ENCODE peak calls at places on chromosomes 12 and 14, in seven cellular contexts. One of them, this sample, is unnamed.
A peak's percentile ranks its signal among the peaks of the same experiment; 100 is the strongest.

GRCh38 chr12:115044073-115044472 is 360.1 kb upstream of the TBX3 start:
- DNase-seq in GM13977: no peak
- DNase-seq in lung: no peak
- DNase-seq in GM06990: no peak
- DNase-seq in cardiac muscle cell: no peak
- DNase-seq in endothelial cell: no peak
- DNase-seq in glutamatergic neuron: no peak
- DNase-seq in this sample: no peak

GRCh38 chr12:20865873-20866272 is 55.4 kb downstream of the SLCO1B3 start:
- DNase-seq in GM13977: no peak
- DNase-seq in endothelial cell: no peak
- DNase-seq in cardiac muscle cell: no peak
- DNase-seq in GM06990: no peak
- DNase-seq in glutamatergic neuron: no peak
- DNase-seq in lung: no peak
- DNase-seq in this sample: no peak

GRCh38 chr14:61178226-61179060 is 102.7 kb downstream of the TMEM30B start:
- DNase-seq in endothelial cell: no peak
- DNase-seq in glutamatergic neuron: no peak
- DNase-seq in GM13977: no peak
- DNase-seq in cardiac muscle cell: no peak
- DNase-seq in GM06990: peak; percentile 7
- DNase-seq in lung: no peak
- DNase-seq in this sample: no peak

GRCh38 chr14:72515779-72516770 is 377.8 kb downstream of the DPF3 start:
- DNase-seq in endothelial cell: no peak
- DNase-seq in lung: no peak
- DNase-seq in GM13977: no peak
- DNase-seq in GM06990: no peak
- DNase-seq in cardiac muscle cell: peak; percentile 47
- DNase-seq in glutamatergic neuron: no peak
- DNase-seq in this sample: no peak

GRCh38 chr14:31243860-31244259 is 36.3 kb upstream of the HECTD1 start:
- DNase-seq in GM13977: no peak
- DNase-seq in cardiac muscle cell: no peak
- DNase-seq in GM06990: no peak
- DNase-seq in endothelial cell: no peak
- DNase-seq in lung: peak; percentile 46
- DNase-seq in glutamatergic neuron: no peak
- DNase-seq in this sample: no peak

GRCh38 chr12:123258593-123258992 is 13.1 kb downstream of the CDK2AP1 start:
- DNase-seq in GM06990: no peak
- DNase-seq in glutamatergic neuron: no peak
- DNase-seq in GM13977: no peak
- DNase-seq in cardiac muscle cell: no peak
- DNase-seq in endothelial cell: no peak
- DNase-seq in lung: no peak
- DNase-seq in this sample: no peak

GRCh38 chr14:55077691-55078151 is 26.3 kb downstream of the MAPK1IP1L start:
- DNase-seq in glutamatergic neuron: no peak
- DNase-seq in cardiac muscle cell: no peak
- DNase-seq in GM13977: no peak
- DNase-seq in lung: peak; percentile 80
- DNase-seq in endothelial cell: no peak
- DNase-seq in GM06990: no peak
- DNase-seq in this sample: peak; percentile 20

GRCh38 chr12:13594731-13595514 is 386.5 kb downstream of the GRIN2B start:
- DNase-seq in lung: no peak
- DNase-seq in glutamatergic neuron: no peak
- DNase-seq in GM13977: no peak
- DNase-seq in cardiac muscle cell: no peak
- DNase-seq in GM06990: no peak
- DNase-seq in endothelial cell: no peak
- DNase-seq in this sample: no peak

DNA sequence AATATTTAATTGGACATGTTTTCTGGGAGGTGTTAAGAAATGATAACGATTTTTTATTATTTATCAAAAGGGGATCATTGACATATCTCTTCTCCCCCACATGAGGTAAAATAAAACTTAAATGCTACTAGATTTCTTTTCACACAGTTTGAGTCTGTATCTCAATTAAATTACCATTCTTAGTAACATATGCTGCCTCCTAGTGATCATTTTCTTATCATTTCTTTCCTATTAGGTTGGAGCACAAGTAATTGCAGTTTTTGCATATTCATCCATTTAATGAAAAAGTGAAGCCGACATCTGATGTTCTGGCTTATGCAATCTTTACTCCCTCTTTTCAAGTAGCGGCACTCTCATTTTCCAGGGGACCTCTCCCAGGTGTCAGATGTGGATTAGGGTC is 24.9 kb downstream of the PUS7L start:
- DNase-seq in GM13977: no peak
- DNase-seq in cardiac muscle cell: no peak
- DNase-seq in endothelial cell: no peak
- DNase-seq in lung: no peak
- DNase-seq in GM06990: no peak
- DNase-seq in glutamatergic neuron: no peak
- DNase-seq in this sample: no peak
- TF ChIP-seq CTCF in GM13977: no peak
- TF ChIP-seq CTCF in cardiac muscle cell: peak; percentile 1
- TF ChIP-seq CTCF in endothelial cell: no peak
- TF ChIP-seq CTCF in lung: no peak
- TF ChIP-seq CTCF in GM06990: no peak
- TF ChIP-seq CTCF in glutamatergic neuron: no peak
- TF ChIP-seq CTCF in this sample: no peak

DNA sequence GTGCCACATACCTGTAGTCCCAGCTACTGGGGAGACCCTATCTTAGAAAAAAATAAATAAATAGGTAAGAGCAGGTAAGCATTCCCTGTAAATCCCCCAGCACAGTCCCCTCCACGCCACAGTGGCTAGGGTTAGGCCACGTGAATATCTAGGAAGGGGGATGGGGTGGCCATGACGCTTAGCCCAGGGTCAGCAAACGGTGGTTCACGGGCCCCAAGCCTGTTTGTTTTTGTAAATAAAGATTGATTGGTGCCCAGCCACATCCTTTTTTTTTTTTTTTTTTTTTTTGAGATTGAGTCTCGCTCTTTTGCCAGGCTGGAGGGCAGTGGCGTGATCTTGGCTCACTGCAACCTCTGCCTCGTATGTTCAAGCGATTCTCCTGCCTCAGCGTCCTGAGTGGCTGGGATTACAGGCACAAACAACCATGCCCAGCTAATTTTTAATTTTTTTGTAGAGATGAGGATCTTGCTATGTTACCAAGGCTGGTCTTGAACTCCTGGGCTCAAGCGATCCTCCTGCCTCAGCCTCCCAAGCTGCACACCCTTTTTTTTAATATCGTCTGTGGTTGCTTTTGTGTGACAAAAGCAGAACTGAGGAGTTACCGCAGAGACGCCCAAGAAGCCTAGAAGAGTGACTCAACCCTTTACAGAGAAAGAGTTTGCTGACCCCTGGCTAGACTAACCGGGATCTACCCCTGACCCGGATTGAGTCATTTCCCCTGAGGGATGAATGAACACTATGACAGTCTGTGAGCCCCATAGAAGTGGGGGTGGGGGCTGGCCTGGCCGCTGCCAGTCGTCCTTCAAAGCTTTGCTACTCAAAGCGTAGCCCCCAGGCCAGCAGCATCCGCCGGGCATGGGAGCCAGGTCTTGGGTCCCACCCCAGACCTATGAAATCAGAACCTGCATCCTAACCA is 113.7 kb upstream of the NCOR2 start:
- DNase-seq in GM13977: peak; percentile 84
- DNase-seq in cardiac muscle cell: no peak
- DNase-seq in lung: no peak
- DNase-seq in endothelial cell: no peak
- DNase-seq in GM06990: peak; percentile 69
- DNase-seq in glutamatergic neuron: no peak
- DNase-seq in this sample: no peak
- TF ChIP-seq CTCF in GM13977: peak; percentile 35
- TF ChIP-seq CTCF in cardiac muscle cell: peak; percentile 25
- TF ChIP-seq CTCF in lung: no peak
- TF ChIP-seq CTCF in endothelial cell: no peak
- TF ChIP-seq CTCF in GM06990: peak; percentile 32
- TF ChIP-seq CTCF in glutamatergic neuron: no peak
- TF ChIP-seq CTCF in this sample: no peak

GRCh38 chr14:51160871-51161270 is 66.0 kb upstream of the TRIM9 start:
- DNase-seq in GM13977: no peak
- DNase-seq in glutamatergic neuron: no peak
- DNase-seq in lung: no peak
- DNase-seq in GM06990: no peak
- DNase-seq in cardiac muscle cell: no peak
- DNase-seq in endothelial cell: no peak
- DNase-seq in this sample: no peak

GRCh38 chr14:51155331-51155730 is 60.4 kb upstream of the TRIM9 start:
- DNase-seq in cardiac muscle cell: no peak
- DNase-seq in lung: no peak
- DNase-seq in glutamatergic neuron: no peak
- DNase-seq in endothelial cell: no peak
- DNase-seq in GM06990: no peak
- DNase-seq in GM13977: no peak
- DNase-seq in this sample: no peak

DNA sequence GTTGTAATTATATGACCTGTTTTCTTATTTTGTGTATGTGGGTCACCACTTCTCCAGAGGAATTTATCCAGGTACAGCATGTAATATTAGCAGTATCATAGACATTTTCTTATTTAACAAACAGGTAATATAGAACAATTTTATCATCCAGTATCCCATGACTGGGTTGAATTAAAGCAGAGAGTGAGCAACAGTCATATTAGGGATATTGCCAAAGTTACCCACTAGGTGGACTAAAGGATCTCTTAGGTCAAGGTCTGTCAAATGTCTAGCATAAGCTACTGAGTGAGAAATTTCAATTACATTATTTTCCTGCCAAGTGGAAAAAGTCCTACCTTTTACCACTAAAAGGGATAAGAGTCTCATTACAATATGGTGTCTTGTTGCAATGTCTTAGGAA is 62.1 kb upstream of the TRIM9 start:
- DNase-seq in glutamatergic neuron: no peak
- DNase-seq in GM06990: no peak
- DNase-seq in lung: no peak
- DNase-seq in endothelial cell: no peak
- DNase-seq in cardiac muscle cell: peak; percentile 27
- DNase-seq in GM13977: peak; percentile 27
- DNase-seq in this sample: no peak
- TF ChIP-seq CTCF in glutamatergic neuron: peak; percentile 60
- TF ChIP-seq CTCF in GM06990: peak; percentile 48
- TF ChIP-seq CTCF in lung: no peak
- TF ChIP-seq CTCF in endothelial cell: peak; percentile 58
- TF ChIP-seq CTCF in cardiac muscle cell: peak; percentile 64
- TF ChIP-seq CTCF in GM13977: peak; percentile 56
- TF ChIP-seq CTCF in this sample: peak; percentile 58

GRCh38 chr14:20907214-20907613 is 16.0 kb downstream of the RNASE3 start:
- DNase-seq in lung: no peak
- DNase-seq in endothelial cell: no peak
- DNase-seq in cardiac muscle cell: no peak
- DNase-seq in GM13977: no peak
- DNase-seq in GM06990: no peak
- DNase-seq in glutamatergic neuron: no peak
- DNase-seq in this sample: no peak

GRCh38 chr14:20905661-20906060 is 14.5 kb downstream of the RNASE3 start:
- DNase-seq in GM06990: no peak
- DNase-seq in endothelial cell: no peak
- DNase-seq in cardiac muscle cell: no peak
- DNase-seq in lung: no peak
- DNase-seq in GM13977: no peak
- DNase-seq in glutamatergic neuron: no peak
- DNase-seq in this sample: no peak

GRCh38 chr14:20904393-20905029 is 13.3 kb downstream of the RNASE3 start:
- DNase-seq in lung: no peak
- DNase-seq in glutamatergic neuron: no peak
- DNase-seq in GM13977: no peak
- DNase-seq in GM06990: no peak
- DNase-seq in endothelial cell: peak; percentile 15
- DNase-seq in cardiac muscle cell: peak; percentile 7
- DNase-seq in this sample: no peak
- TF ChIP-seq CTCF in lung: no peak
- TF ChIP-seq CTCF in glutamatergic neuron: no peak
- TF ChIP-seq CTCF in GM13977: no peak
- TF ChIP-seq CTCF in GM06990: no peak
- TF ChIP-seq CTCF in endothelial cell: no peak
- TF ChIP-seq CTCF in cardiac muscle cell: no peak
- TF ChIP-seq CTCF in this sample: no peak

DNA sequence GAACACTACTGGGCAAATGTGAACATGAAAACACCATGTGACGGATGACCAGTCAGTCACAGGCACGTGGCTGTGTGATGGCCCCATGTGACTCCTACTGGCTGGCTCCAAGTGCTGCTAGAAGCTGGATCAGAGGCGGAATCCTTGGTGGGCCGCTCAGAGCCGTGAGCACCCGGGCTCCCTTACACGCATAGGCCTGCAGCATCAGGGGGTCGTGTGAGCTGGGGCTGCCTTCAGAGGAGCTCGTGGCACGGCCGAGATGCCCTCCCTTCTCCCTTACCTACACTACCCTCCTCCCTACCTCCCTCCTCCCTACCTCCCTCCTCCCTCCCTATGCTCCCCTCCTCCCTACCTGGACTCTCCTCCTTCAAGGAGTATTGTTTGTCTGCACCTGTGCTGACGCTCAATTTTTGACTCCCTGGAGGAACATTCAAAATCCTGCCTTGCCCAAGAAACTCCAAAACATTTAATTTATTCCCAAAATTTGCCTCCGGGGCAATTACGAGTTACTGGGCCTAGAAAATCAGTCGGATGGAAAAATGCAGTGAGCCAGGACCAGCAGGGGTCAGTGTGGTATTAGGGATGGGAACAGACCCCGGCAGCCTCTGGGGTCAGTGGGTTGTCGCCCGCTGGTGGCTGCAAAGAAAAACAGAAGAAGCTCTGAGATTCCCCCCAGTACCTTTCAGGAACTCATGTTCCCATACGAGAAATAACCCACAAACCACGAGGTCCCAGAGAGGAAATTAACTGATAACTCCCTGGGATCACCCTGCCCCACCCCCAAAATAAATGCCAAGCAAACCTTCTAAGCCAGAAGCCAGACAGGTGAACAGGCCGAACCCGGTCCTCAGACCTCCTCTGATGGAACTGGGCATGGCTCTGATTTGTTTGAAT is 61.3 kb downstream of the C14orf132 start:
- DNase-seq in endothelial cell: peak; percentile 92
- DNase-seq in lung: peak; percentile 74
- DNase-seq in cardiac muscle cell: peak; percentile 86
- DNase-seq in GM13977: peak; percentile 78
- DNase-seq in glutamatergic neuron: peak; percentile 91
- DNase-seq in GM06990: peak; percentile 34
- DNase-seq in this sample: peak; percentile 76
- TF ChIP-seq CTCF in endothelial cell: peak; percentile 80
- TF ChIP-seq CTCF in lung: peak; percentile 78
- TF ChIP-seq CTCF in cardiac muscle cell: peak; percentile 94
- TF ChIP-seq CTCF in GM13977: peak; percentile 91
- TF ChIP-seq CTCF in glutamatergic neuron: peak; percentile 78
- TF ChIP-seq CTCF in GM06990: peak; percentile 97
- TF ChIP-seq CTCF in this sample: peak; percentile 98

GRCh38 chr12:402127-402456 is 648 bp downstream of the CCDC77 start:
- DNase-seq in glutamatergic neuron: no peak
- DNase-seq in endothelial cell: peak; percentile 18
- DNase-seq in GM13977: no peak
- DNase-seq in lung: no peak
- DNase-seq in GM06990: no peak
- DNase-seq in cardiac muscle cell: peak; percentile 32
- DNase-seq in this sample: no peak
- TF ChIP-seq CTCF in glutamatergic neuron: no peak
- TF ChIP-seq CTCF in endothelial cell: no peak
- TF ChIP-seq CTCF in GM13977: peak; percentile 36
- TF ChIP-seq CTCF in lung: no peak
- TF ChIP-seq CTCF in GM06990: peak; percentile 38
- TF ChIP-seq CTCF in cardiac muscle cell: peak; percentile 40
- TF ChIP-seq CTCF in this sample: peak; percentile 42

GRCh38 chr14:35133542-35134328 is 11.4 kb downstream of the PRORP start:
- DNase-seq in endothelial cell: no peak
- DNase-seq in glutamatergic neuron: no peak
- DNase-seq in GM13977: no peak
- DNase-seq in GM06990: no peak
- DNase-seq in lung: no peak
- DNase-seq in cardiac muscle cell: no peak
- DNase-seq in this sample: no peak
- TF ChIP-seq CTCF in endothelial cell: no peak
- TF ChIP-seq CTCF in glutamatergic neuron: no peak
- TF ChIP-seq CTCF in GM13977: no peak
- TF ChIP-seq CTCF in GM06990: no peak
- TF ChIP-seq CTCF in lung: no peak
- TF ChIP-seq CTCF in cardiac muscle cell: no peak
- TF ChIP-seq CTCF in this sample: no peak

This sample was measured in progenitor cell of endocrine pancreas.